ENCODE peak calls at places on chromosomes 5 and 9, in five cellular contexts. Z is astrocyte, E is HepG2, O is cardiac muscle cell, D is left ventricle myocardium inferior. H is an unnamed sample.

GRCh38 chr5:89315194-89315593 is 432.2 kb upstream of the MEF2C start:
- DNase-seq in Z (peak; percentile 92), E (no peak), O (no peak), D (no peak), H (peak; percentile 83)

GRCh38 chr5:173568128-173568527 is 48.3 kb downstream of the BOD1 start:
- DNase-seq in Z (no peak), E (no peak), O (no peak), D (no peak), H (no peak)

GRCh38 chr5:103867857-103868598 is 305.4 kb upstream of the NUDT12 start:
- DNase-seq in Z (peak; percentile 81), E (no peak), O (no peak), D (no peak), H (no peak)

GRCh38 chr9:135163023-135163780 is 75.7 kb downstream of the OLFM1 start:
- DNase-seq in Z (no peak), E (no peak), O (no peak), D (no peak), H (no peak)

GRCh38 chr5:116037236-116037822 is 5.1 kb downstream of the ARL14EPL start:
- DNase-seq in Z (no peak), E (no peak), O (no peak), D (no peak), H (no peak)

GRCh38 chr9:114246558-114246957 is 76.3 kb upstream of the ORM1 start:
- DNase-seq in Z (peak; percentile 50), E (no peak), O (no peak), D (no peak), H (peak; percentile 91)

GRCh38 chr9:28301281-28301680 is 728.0 kb upstream of the C9orf72 start:
- DNase-seq in Z (peak; percentile 20), E (no peak), O (no peak), D (no peak), H (no peak)

GRCh38 chr5:169301386-169301930 is 519 bp upstream of the SLIT3 start:
- DNase-seq in Z (peak; percentile 27), E (no peak), O (no peak), D (no peak), H (peak; percentile 61)

GRCh38 chr5:19314840-19315239 is 673.2 kb downstream of the CDH18 start:
- DNase-seq in Z (peak; percentile 33), E (no peak), O (no peak), D (no peak), H (no peak)

GRCh38 chr5:173004447-173004846 is 20.9 kb downstream of the ATP6V0E1 start:
- DNase-seq in Z (no peak), E (no peak), O (no peak), D (no peak), H (no peak)

GRCh38 chr5:65927497-65928340 is 1.3 kb downstream of the ERBIN start:
- DNase-seq in Z (peak; percentile 60), E (peak; percentile 52), O (peak; percentile 58), D (no peak), H (peak; percentile 74)

GRCh38 chr9:89372230-89372816 is 54.0 kb downstream of the SECISBP2 start:
- DNase-seq in Z (no peak), E (no peak), O (no peak), D (no peak), H (no peak)

GRCh38 chr5:124889522-124889828 is 143.0 kb upstream of the ZNF608 start:
- DNase-seq in Z (no peak), E (no peak), O (no peak), D (no peak), H (no peak)

GRCh38 chr5:63535840-63536602 is 426.2 kb downstream of the HTR1A start:
- DNase-seq in Z (no peak), E (no peak), O (no peak), D (no peak), H (no peak)

GRCh38 chr9:20981486-20981885 is 50.0 kb downstream of the HACD4 start:
- DNase-seq in Z (peak; percentile 84), E (no peak), O (no peak), D (no peak), H (peak; percentile 96)

GRCh38 chr9:96232164-96232538 is 69.8 kb downstream of the HSD17B3 start:
- DNase-seq in Z (no peak), E (no peak), O (no peak), D (no peak), H (no peak)

GRCh38 chr5:68962632-68963484 is 131.0 kb upstream of the SLC30A5 start:
- DNase-seq in Z (peak; percentile 21), E (peak; percentile 46), O (peak; percentile 84), D (peak; percentile 57), H (peak; percentile 60)

GRCh38 chr5:80810425-80810824 is 149.7 kb upstream of the RASGRF2 start:
- DNase-seq in Z (no peak), E (no peak), O (no peak), D (no peak), H (no peak)

GRCh38 chr9:21661626-21662025 is 140.8 kb upstream of the MTAP start:
- DNase-seq in Z (peak; percentile 79), E (no peak), O (no peak), D (no peak), H (peak; percentile 83)

GRCh38 chr5:35035271-35035670 is 12.5 kb downstream of the AGXT2 start:
- DNase-seq in Z (no peak), E (no peak), O (no peak), D (no peak), H (no peak)

GRCh38 chr5:103218164-103218563 is 40.4 kb upstream of the MACIR start:
- DNase-seq in Z (peak; percentile 94), E (peak; percentile 9), O (no peak), D (no peak), H (peak; percentile 41)

GRCh38 chr9:119955276-119955675 is 586.0 kb upstream of the BRINP1 start:
- DNase-seq in Z (peak; percentile 17), E (no peak), O (no peak), D (no peak), H (peak; percentile 56)

GRCh38 chr9:34428325-34428958 is 29.9 kb downstream of the FAM219A start:
- DNase-seq in Z (peak; percentile 6), E (peak; percentile 39), O (no peak), D (no peak), H (no peak)

GRCh38 chr9:14868772-14869583 is 41.2 kb downstream of the FREM1 start:
- DNase-seq in Z (no peak), E (peak; percentile 97), O (peak; percentile 15), D (no peak), H (no peak)

GRCh38 chr5:128681764-128682664 is 144.0 kb upstream of the FBN2 start:
- DNase-seq in Z (no peak), E (no peak), O (peak; percentile 8), D (no peak), H (no peak)

GRCh38 chr5:177516601-177517568 is at the start of gene DDX41:
- DNase-seq in Z (peak; percentile 97), E (peak; percentile 96), O (peak; percentile 99), D (peak; percentile 98), H (peak; percentile 99)

GRCh38 chr9:123657921-123658320 is 272.0 kb downstream of the DENND1A start:
- DNase-seq in Z (no peak), E (no peak), O (no peak), D (no peak), H (no peak)
- H3K4me3 ChIP-seq in Z (no peak overlapping the region), E (no peak overlapping the region), O (no peak overlapping the region), D (no peak overlapping the region), H (no peak overlapping the region)

GRCh38 chr9:125426926-125427325 is 165.3 kb downstream of the GAPVD1 start:
- DNase-seq in Z (no peak), E (no peak), O (no peak), D (no peak), H (no peak)

GRCh38 chr9:125428515-125429467 is 167.2 kb downstream of the GAPVD1 start:
- DNase-seq in Z (no peak), E (no peak), O (no peak), D (no peak), H (peak; percentile 25)

GRCh38 chr9:125427556-125427955 is 165.9 kb downstream of the GAPVD1 start:
- DNase-seq in Z (no peak), E (no peak), O (no peak), D (no peak), H (no peak)

GRCh38 chr9:125429476-125430160 is 168.0 kb downstream of the GAPVD1 start:
- DNase-seq in Z (no peak), E (no peak), O (no peak), D (no peak), H (no peak)

GRCh38 chr9:125428060-125428481 is 166.4 kb downstream of the GAPVD1 start:
- DNase-seq in Z (no peak), E (no peak), O (peak; percentile 37), D (no peak), H (no peak)
- TF ChIP-seq CTCF in Z (peak; percentile 9), E (peak; percentile 85), O (peak; percentile 46), D (peak; percentile 65), H (peak; percentile 42)

GRCh38 chr9:98104445-98104881 is 14.6 kb downstream of the TRIM14 start:
- DNase-seq in Z (no peak), E (no peak), O (no peak), D (no peak), H (no peak)

GRCh38 chr9:98105006-98105405 is 14.0 kb downstream of the TRIM14 start:
- DNase-seq in Z (no peak), E (no peak), O (no peak), D (no peak), H (no peak)

GRCh38 chr9:98107926-98108325 is 11.1 kb downstream of the TRIM14 start:
- DNase-seq in Z (no peak), E (no peak), O (no peak), D (no peak), H (no peak)

GRCh38 chr9:98108540-98109031 is 10.4 kb downstream of the TRIM14 start:
- DNase-seq in Z (no peak), E (no peak), O (no peak), D (no peak), H (no peak)

GRCh38 chr9:98109052-98109451 is 10.0 kb downstream of the TRIM14 start:
- DNase-seq in Z (no peak), E (no peak), O (no peak), D (no peak), H (no peak)
- H3K4me3 ChIP-seq in Z (no peak overlapping the region), E (no peak overlapping the region), O (no peak overlapping the region), D (no peak overlapping the region), H (no peak overlapping the region)

GRCh38 chr9:83200531-83200930 is 137.6 kb upstream of the RASEF start:
- DNase-seq in Z (no peak), E (no peak), O (no peak), D (no peak), H (no peak)

GRCh38 chr9:83198336-83198735 is 135.4 kb upstream of the RASEF start:
- DNase-seq in Z (no peak), E (no peak), O (peak; percentile 21), D (no peak), H (no peak)

GRCh38 chr9:83196946-83197345 is 134.0 kb upstream of the RASEF start:
- DNase-seq in Z (peak; percentile 12), E (no peak), O (no peak), D (no peak), H (no peak)

GRCh38 chr9:83197611-83198010 is 134.7 kb upstream of the RASEF start:
- DNase-seq in Z (no peak), E (no peak), O (no peak), D (no peak), H (no peak)

DNA sequence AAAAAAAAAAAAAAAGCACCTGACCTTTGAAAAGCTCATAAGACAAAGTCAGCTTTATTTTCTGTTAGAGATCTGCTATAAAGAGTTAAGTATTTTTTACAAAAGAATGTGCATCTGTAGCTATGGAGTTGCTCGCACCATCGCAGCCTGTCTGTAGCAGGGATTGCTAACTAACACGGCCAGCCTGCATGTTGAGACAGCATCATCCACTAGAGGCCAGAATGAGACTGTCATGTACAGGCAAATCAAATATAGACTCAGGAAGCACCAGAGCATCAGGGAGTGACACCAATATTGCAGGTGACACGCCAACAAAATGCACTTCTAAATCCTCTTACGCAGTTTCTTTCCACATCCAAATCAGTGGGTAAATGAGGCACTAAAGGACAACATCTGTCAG is 136.3 kb upstream of the RASEF start:
- DNase-seq in Z (peak; percentile 27), E (peak; percentile 44), O (peak; percentile 62), D (no peak), H (peak; percentile 48)
- TF ChIP-seq CTCF in Z (peak; percentile 75), E (peak; percentile 79), O (peak; percentile 67), D (peak; percentile 78), H (peak; percentile 59)